ENCODE peak calls at places on chromosomes 5 and 9, in six cellular contexts. D, E, M, F, X and H are unnamed samples. For H3K9me2, the result is how much of the 10 kb centered on the place peaks cover.

GRCh38 chr9:32378993-32379729 is 5.3 kb upstream of the ACO1 start:
- DNase-seq in E (peak), F (peak), X (peak), M (peak), D (peak), H (peak)

GRCh38 chr9:131385296-131385695 is 8.6 kb upstream of the PRRC2B start:
- DNase-seq in X (no peak), M (no peak), F (no peak), E (no peak), D (no peak), H (no peak)

GRCh38 chr5:97383996-97384395 is 200.9 kb upstream of the RIOK2 start:
- DNase-seq in E (no peak), X (no peak), D (peak), F (peak), M (peak), H (no peak)

GRCh38 chr9:115234094-115234493 is 116.1 kb upstream of the TNC start:
- DNase-seq in M (peak), X (no peak), F (peak), E (no peak), D (peak), H (no peak)

GRCh38 chr9:6946583-6946982 is 188.8 kb downstream of the KDM4C start:
- DNase-seq in F (no peak), X (no peak), D (no peak), M (no peak), E (no peak), H (no peak)

GRCh38 chr9:36765468-36766341 is 193.0 kb downstream of the MELK start:
- DNase-seq in X (peak), F (peak), M (peak), D (no peak), E (peak), H (peak)

GRCh38 chr9:127832248-127832647 is 22.2 kb downstream of the ENG start:
- DNase-seq in M (no peak), E (no peak), X (no peak), F (no peak), D (no peak), H (no peak)

GRCh38 chr9:110750272-110750671 is 81.7 kb downstream of the MUSK start:
- DNase-seq in D (no peak), M (peak), E (no peak), F (no peak), X (no peak), H (no peak)

GRCh38 chr5:135729582-135729879 is 104.9 kb upstream of the SLC25A48 start:
- DNase-seq in X (no peak), E (no peak), D (peak), F (no peak), M (no peak), H (peak)

GRCh38 chr5:173499471-173500212 is 116.8 kb downstream of the BOD1 start:
- DNase-seq in X (no peak), E (no peak), M (no peak), D (no peak), F (no peak), H (no peak)

GRCh38 chr5:146799235-146800015 is 79.1 kb downstream of the PPP2R2B start:
- DNase-seq in M (no peak), E (no peak), X (no peak), F (no peak), D (no peak), H (no peak)

GRCh38 chr9:113652355-113653152 is 189.0 kb downstream of the RGS3 start:
- DNase-seq in E (no peak), D (peak), F (no peak), M (no peak), X (no peak), H (no peak)

GRCh38 chr9:25861416-25861815 is 183.2 kb upstream of the TUSC1 start:
- DNase-seq in M (peak), F (no peak), E (no peak), D (no peak), X (no peak), H (no peak)

GRCh38 chr5:59173568-59173967 is 590.7 kb downstream of the RAB3C start:
- DNase-seq in E (no peak), M (peak), X (no peak), D (no peak), F (no peak), H (no peak)

GRCh38 chr9:96392263-96392662 is 8.8 kb upstream of the SLC35D2 start:
- DNase-seq in F (no peak), D (no peak), M (no peak), X (no peak), E (no peak), H (peak)

GRCh38 chr5:140673187-140673976 is at the start of gene DND1:
- DNase-seq in E (no peak), X (peak), D (no peak), M (no peak), F (no peak), H (no peak)

GRCh38 chr9:5633243-5633642 is 4.3 kb downstream of the RIC1 start:
- DNase-seq in X (no peak), F (no peak), E (no peak), M (peak), D (peak), H (no peak)

GRCh38 chr5:74394924-74395880 is 245.3 kb downstream of the ENC1 start:
- DNase-seq in E (peak), M (no peak), F (no peak), X (peak), D (peak), H (no peak)

GRCh38 chr9:137968235-137968634 is 90.7 kb downstream of the CACNA1B start:
- DNase-seq in F (no peak), M (no peak), E (no peak), X (peak), D (no peak), H (peak)

GRCh38 chr9:120386390-120387131 is 193.4 kb downstream of the CDK5RAP2 start:
- DNase-seq in F (no peak), M (no peak), D (no peak), E (no peak), X (peak), H (no peak)

GRCh38 chr5:149489605-149490037 is 61.6 kb downstream of the CSNK1A1 start:
- DNase-seq in M (peak), X (no peak), F (no peak), D (peak), E (no peak), H (no peak)

GRCh38 chr9:60546406-60546805 is 367.8 kb upstream of the SPATA31A5 start:
- DNase-seq in X (peak), F (no peak), D (no peak), M (no peak), E (no peak), H (no peak)

GRCh38 chr5:134136221-134136631 is 21.7 kb downstream of the TCF7 start:
- DNase-seq in D (no peak), M (no peak), E (no peak), F (no peak), X (no peak), H (no peak)

GRCh38 chr5:138969323-138970013 is 94.3 kb upstream of the LRRTM2 start:
- DNase-seq in E (no peak), F (no peak), M (no peak), D (no peak), X (peak), H (no peak)

GRCh38 chr5:125894383-125894782 is 528.8 kb upstream of the GRAMD2B start:
- DNase-seq in D (no peak), X (no peak), F (no peak), M (no peak), E (peak), H (no peak)

GRCh38 chr9:136170291-136170901 is 34.5 kb downstream of the LHX3 start:
- DNase-seq in M (peak), D (peak), F (no peak), E (no peak), X (peak), H (peak)

GRCh38 chr9:126721531-126722098 is 83.2 kb upstream of the ZBTB43 start:
- DNase-seq in E (no peak), F (no peak), X (no peak), D (no peak), M (no peak), H (no peak)
- H3K9ac ChIP-seq in E (no peak), F (peak), X (no peak), D (no peak), M (no peak), H (peak)

DNA sequence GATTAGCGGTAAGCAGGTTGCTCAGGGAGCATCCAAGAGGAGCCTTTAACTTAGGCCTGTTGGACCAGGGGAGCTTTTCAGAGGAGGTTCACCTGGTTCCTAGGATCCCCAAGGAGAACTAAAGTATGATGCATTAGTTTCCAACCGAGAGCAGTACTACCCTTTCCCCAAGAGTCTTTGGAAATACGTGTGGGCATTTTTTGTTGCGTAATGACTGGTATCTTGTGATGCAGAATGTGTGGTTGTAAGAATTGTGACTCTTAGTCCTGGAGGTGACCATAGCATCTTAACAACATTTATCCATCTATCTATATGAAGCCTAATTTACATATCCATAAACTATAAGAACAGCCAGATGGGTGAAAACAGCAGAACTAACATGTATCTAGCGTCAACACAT is 11.0 kb downstream of the CFAP95 start:
- DNase-seq in M (no peak), D (no peak), E (no peak), X (no peak), F (no peak), H (no peak)
- H2AFZ ChIP-seq in M (no peak), D (no peak), E (no peak), X (no peak), F (no peak), H (no peak)

GRCh38 chr9:4211806-4212205 is 88.1 kb downstream of the GLIS3 start:
- DNase-seq in E (no peak), F (no peak), M (no peak), X (no peak), D (no peak), H (no peak)

GRCh38 chr9:4211022-4211421 is 88.8 kb downstream of the GLIS3 start:
- DNase-seq in M (no peak), F (no peak), E (no peak), D (no peak), X (no peak), H (no peak)

GRCh38 chr9:4207881-4208615 is 91.8 kb downstream of the GLIS3 start:
- DNase-seq in E (no peak), F (no peak), D (no peak), X (no peak), M (peak), H (no peak)

GRCh38 chr9:4207476-4207875 is 92.4 kb downstream of the GLIS3 start:
- DNase-seq in D (no peak), X (no peak), E (no peak), M (no peak), F (no peak), H (no peak)

DNA sequence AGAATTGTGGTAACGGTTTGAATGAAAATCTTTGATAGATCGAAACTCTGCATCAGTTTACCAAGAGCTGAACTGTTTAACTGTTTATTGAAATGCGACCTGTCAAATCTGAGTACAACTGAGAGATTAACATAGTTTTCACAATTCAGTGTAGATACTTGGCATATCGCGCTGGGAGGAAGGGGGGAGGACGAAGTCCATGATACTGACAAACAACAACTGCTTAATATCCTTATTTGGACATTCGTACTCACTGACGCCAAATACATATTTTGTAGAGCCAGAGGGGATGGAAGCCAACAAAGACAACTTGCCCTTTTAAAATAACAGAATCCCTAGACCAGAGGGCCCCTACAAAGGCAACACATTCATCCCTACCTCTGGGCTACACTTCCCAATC is 93.2 kb downstream of the GLIS3 start:
- DNase-seq in M (no peak), D (no peak), F (no peak), X (no peak), E (no peak), H (no peak)
- H3K9me2 ChIP-seq in M (under half), D (under half), F (under half), X (under half), E (under half), H (under half)

GRCh38 chr5:170154744-170155143 is 49.0 kb downstream of the FOXI1 start:
- DNase-seq in M (no peak), X (peak), F (no peak), D (no peak), E (no peak), H (peak)
- H3K9ac ChIP-seq in M (no peak), X (no peak), F (no peak), D (no peak), E (no peak), H (peak)

GRCh38 chr5:39502704-39503103 is 77.9 kb upstream of the DAB2 start:
- DNase-seq in D (no peak), X (no peak), F (no peak), E (no peak), M (no peak), H (no peak)
- H2AFZ ChIP-seq in D (peak), X (peak), F (no peak), E (no peak), M (no peak), H (no peak)

GRCh38 chr9:82891321-82891720 is 171.6 kb downstream of the RASEF start:
- DNase-seq in F (no peak), X (no peak), E (no peak), M (no peak), D (no peak), H (no peak)

GRCh38 chr9:82890865-82891264 is 172.1 kb downstream of the RASEF start:
- DNase-seq in M (no peak), X (no peak), F (no peak), D (no peak), E (no peak), H (no peak)

GRCh38 chr9:82890401-82890800 is 172.5 kb downstream of the RASEF start:
- DNase-seq in E (no peak), X (no peak), F (no peak), D (no peak), M (no peak), H (no peak)

GRCh38 chr9:82893549-82893948 is 169.4 kb downstream of the RASEF start:
- DNase-seq in X (no peak), D (no peak), F (no peak), M (no peak), E (no peak), H (no peak)

GRCh38 chr9:82894961-82895902 is 167.7 kb downstream of the RASEF start:
- DNase-seq in M (no peak), E (no peak), D (no peak), F (no peak), X (peak), H (no peak)
- H3K9me2 ChIP-seq in M (under half), E (under half), D (under half), F (under half), X (under half), H (under half)

GRCh38 chr5:179137643-179138567 is 77.7 kb downstream of the ZNF354C start:
- DNase-seq in D (no peak), X (peak), E (no peak), M (no peak), F (no peak), H (no peak)
- H3K9ac ChIP-seq in D (no peak), X (no peak), E (no peak), M (no peak), F (no peak), H (no peak)

GRCh38 chr9:33814816-33815215 is 2.1 kb upstream of the UBE2R2 start:
- DNase-seq in F (no peak), D (no peak), E (no peak), X (no peak), M (peak), H (no peak)

GRCh38 chr9:33815781-33816180 is 1.2 kb upstream of the UBE2R2 start:
- DNase-seq in D (no peak), M (no peak), X (no peak), E (no peak), F (no peak), H (no peak)

GRCh38 chr9:33816327-33817252 is at the start of gene UBE2R2:
- DNase-seq in M (peak), E (peak), F (peak), D (peak), X (peak), H (peak)

GRCh38 chr9:33817327-33818166 is 587 bp downstream of the UBE2R2 start:
- DNase-seq in X (peak), F (no peak), E (peak), D (peak), M (peak), H (peak)

DNA sequence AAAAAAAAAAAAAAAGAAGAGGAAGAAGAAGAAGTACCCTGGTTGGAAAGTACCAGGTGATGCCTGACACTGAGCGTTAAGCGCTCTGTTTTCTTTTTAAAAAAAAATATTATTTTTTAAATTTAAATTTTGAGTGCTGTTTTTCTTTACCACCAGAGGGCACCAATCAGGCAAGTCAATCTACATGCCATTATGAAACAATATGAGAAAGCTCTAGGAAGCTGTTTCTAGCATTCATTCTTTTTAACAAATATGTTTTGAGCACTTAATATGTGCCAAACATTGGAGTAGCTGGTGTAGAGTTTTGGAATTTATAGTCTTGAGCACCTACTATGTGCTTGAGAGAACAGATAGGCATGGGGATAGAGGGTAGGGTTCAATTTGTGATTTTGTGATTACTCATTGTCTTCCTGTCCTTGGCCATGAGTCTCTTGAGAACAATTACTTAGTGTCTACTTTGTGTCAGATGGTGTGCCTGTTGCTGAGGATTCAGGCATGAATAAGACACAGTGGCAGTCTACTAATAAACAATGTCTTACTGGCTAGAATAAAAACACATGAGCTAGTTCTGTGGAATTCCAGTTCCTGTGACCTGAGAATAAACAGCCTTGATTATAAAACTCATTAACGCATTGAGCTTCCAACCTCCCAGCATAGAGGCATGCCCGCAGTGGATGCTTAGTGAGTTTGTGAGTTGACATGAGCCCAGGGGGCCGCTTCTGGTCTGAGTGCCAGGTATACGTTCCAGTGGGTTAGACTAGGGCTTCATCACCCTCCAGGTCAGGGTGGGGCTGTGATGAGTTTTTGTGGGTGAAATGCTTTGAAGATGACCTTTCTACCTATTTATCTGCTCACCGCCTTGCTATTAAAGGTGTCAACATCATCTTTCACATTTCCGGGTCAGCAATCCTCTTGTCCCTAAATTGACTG is 3.0 kb upstream of the UBE2R2 start:
- DNase-seq in E (peak), X (peak), F (peak), M (peak), D (peak), H (peak)
- H2AFZ ChIP-seq in E (peak), X (no peak), F (peak), M (peak), D (no peak), H (no peak)

DNA sequence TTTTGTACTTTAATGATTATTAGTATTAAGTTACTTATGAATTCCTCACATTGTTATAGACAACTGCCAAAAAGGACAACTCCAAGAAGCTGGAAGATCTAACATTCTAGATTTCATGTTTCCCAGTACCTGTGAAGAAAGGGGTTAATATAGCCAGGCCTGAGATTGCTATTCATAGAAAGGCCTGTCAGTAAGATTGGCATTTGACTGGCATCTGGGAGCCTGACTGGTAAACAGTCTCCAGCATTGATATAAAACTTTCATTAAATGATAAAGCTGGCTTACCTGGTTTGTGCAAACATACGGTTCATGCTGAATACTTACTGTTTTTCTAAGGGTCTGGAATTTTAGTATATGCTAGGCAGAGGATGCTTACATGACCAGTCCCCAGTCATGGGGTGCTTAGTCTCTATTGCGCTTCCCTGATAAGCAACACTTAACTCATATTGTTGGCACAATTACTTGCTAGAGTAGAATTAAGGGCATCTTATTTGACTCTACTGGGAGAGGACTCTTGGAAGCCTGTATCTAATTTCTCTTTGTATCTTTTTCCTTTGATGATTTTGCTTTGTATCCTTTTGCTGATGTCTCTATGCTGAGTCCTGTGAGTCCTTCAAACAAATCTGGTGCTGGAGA is 340.4 kb upstream of the SEMA6A start:
- DNase-seq in F (no peak), X (no peak), E (no peak), M (no peak), D (no peak), H (no peak)
- H3K9me2 ChIP-seq in F (under half), X (under half), E (under half), M (under half), D (under half), H (under half)

GRCh38 chr9:71121275-71122168 is at the start of gene TRPM3:
- DNase-seq in M (no peak), D (no peak), E (no peak), F (no peak), X (no peak), H (no peak)
- H3K9ac ChIP-seq in M (no peak), D (no peak), E (no peak), F (no peak), X (no peak), H (no peak)